ENCODE peak calls at places on chromosomes 13 and 19, in ten cellular contexts. Z is HFF-Myc; Q is A549; U is GM20000; P is activated CD8-positive, alpha-beta memory T cell treated with anti-CD3 and anti-CD28 coated beads, Interleukin-2, amount 50 U/mL, for 48 hours; X is type B pancreatic cell; J is HTR-8/SVneo; L is fibroblast of lung; B is stimulated activated CD8-positive, alpha-beta memory T cell treated with anti-CD3 and anti-CD28 coated beads, Interleukin-7, amount 100 ng/mL, for 1 hour; N is NCI-H1092. G is an unnamed sample.

GRCh38 chr19:39415111-39416046 is 2.9 kb downstream of the PLEKHG2 start:
- DNase-seq in J (no peak), U (no peak), L (no peak), B (no peak), X (no peak), Q (peak; percentile 36), Z (no peak), N (no peak), P (peak; percentile 50), G (no peak)

GRCh38 chr13:46759861-46760260 is 37.1 kb downstream of the ESD start:
- DNase-seq in B (no peak), P (no peak), L (no peak), J (no peak), X (no peak), U (no peak), Z (no peak), N (no peak), Q (peak; percentile 34), G (peak; percentile 24)

GRCh38 chr13:101655435-101655834 is 203.0 kb downstream of the ITGBL1 start:
- DNase-seq in X (no peak), P (no peak), B (no peak), J (no peak), Q (no peak), U (no peak), Z (no peak), L (peak; percentile 25), N (no peak), G (no peak)

GRCh38 chr19:37519890-37520289 is 13.2 kb downstream of the ZNF793 start:
- DNase-seq in N (no peak), L (peak; percentile 68), U (no peak), Q (no peak), P (no peak), X (no peak), Z (no peak), B (no peak), J (peak; percentile 59), G (no peak)

GRCh38 chr19:45729774-45730388 is 815 bp downstream of the FBXO46 start:
- DNase-seq in U (peak; percentile 60), P (no peak), J (no peak), L (no peak), N (no peak), X (no peak), Q (no peak), B (no peak), Z (no peak), G (no peak)

GRCh38 chr13:46893820-46894533 is 2.9 kb downstream of the HTR2A start:
- DNase-seq in B (peak; percentile 23), J (peak; percentile 28), Q (peak; percentile 19), Z (no peak), X (peak; percentile 83), P (peak; percentile 91), U (peak; percentile 80), N (no peak), L (peak; percentile 36), G (no peak)

GRCh38 chr13:76882431-76882830 is 3.8 kb downstream of the KCTD12 start:
- DNase-seq in B (no peak), U (no peak), X (no peak), L (peak; percentile 33), N (no peak), Z (peak; percentile 32), Q (no peak), J (no peak), P (no peak), G (peak; percentile 55)

GRCh38 chr13:70391678-70392077 is 283.4 kb upstream of the KLHL1 start:
- DNase-seq in P (no peak), Z (no peak), B (no peak), L (no peak), U (no peak), Q (no peak), N (peak; percentile 89), X (no peak), J (no peak), G (no peak)

GRCh38 chr13:35531551-35531950 is 55.1 kb upstream of the MAB21L1 start:
- DNase-seq in Q (no peak), N (no peak), Z (no peak), X (no peak), P (no peak), U (no peak), J (no peak), B (no peak), L (no peak), G (no peak)

GRCh38 chr19:37217533-37217854 is 520 bp upstream of the ZNF383 start:
- DNase-seq in U (peak; percentile 85), X (no peak), N (no peak), J (no peak), P (no peak), Q (no peak), Z (no peak), B (no peak), L (no peak), G (no peak)